ENCODE peak calls at places on chromosome 21, in nine cellular contexts. X is EH; I is IMR-90; G is astrocyte of the cerebellum; S is CD8-positive, alpha-beta T cell; E is kidney glomerular epithelial cell; Z is naive thymus-derived CD4-positive, alpha-beta T cell; K is GM10248; O is HEK293T. A is an unnamed sample.

GRCh38 chr21:18411565-18411964 is 8.0 kb upstream of the TMPRSS15 start:
- DNase-seq in K (no peak), Z (no peak), X (no peak), E (no peak), I (no peak), O (no peak), S (no peak), G (no peak), A (no peak)

GRCh38 chr21:37220433-37220980 is 46.6 kb downstream of the VPS26C start:
- DNase-seq in G (peak), O (no peak), Z (peak), E (peak), S (peak), X (peak), K (peak), I (peak), A (peak)

GRCh38 chr21:43369124-43369523 is 57.8 kb downstream of the SIK1 start:
- DNase-seq in I (peak), X (peak), G (no peak), Z (no peak), O (no peak), E (no peak), K (peak), S (no peak), A (peak)

GRCh38 chr21:38438476-38438893 is 59.8 kb downstream of the ERG start:
- DNase-seq in G (peak), K (no peak), Z (no peak), I (peak), E (peak), O (no peak), S (no peak), X (peak), A (peak)

GRCh38 chr21:18782721-18783120 is 379.1 kb upstream of the TMPRSS15 start:
- DNase-seq in X (no peak), O (no peak), G (no peak), S (no peak), K (no peak), E (no peak), Z (no peak), I (no peak), A (no peak)

GRCh38 chr21:36127250-36127904 is 7.5 kb upstream of the CBR3 start:
- DNase-seq in Z (no peak), G (no peak), O (no peak), E (no peak), I (no peak), K (no peak), X (no peak), S (no peak), A (no peak)

GRCh38 chr21:39186676-39187075 is 3.4 kb upstream of the PSMG1 start:
- DNase-seq in G (no peak), E (no peak), X (peak), O (no peak), Z (no peak), K (no peak), S (no peak), I (no peak), A (no peak)

GRCh38 chr21:36698160-36699025 is 522 bp upstream of the SIM2 start:
- DNase-seq in O (no peak), G (no peak), I (peak), Z (no peak), E (no peak), S (no peak), K (peak), X (no peak), A (no peak)

GRCh38 chr21:25557170-25557569 is 50.1 kb downstream of the MRPL39 start:
- DNase-seq in Z (no peak), I (peak), S (no peak), E (no peak), O (no peak), K (no peak), X (no peak), G (no peak), A (no peak)

GRCh38 chr21:26852422-26852821 is 7.2 kb upstream of the ADAMTS1 start:
- DNase-seq in O (no peak), X (no peak), Z (no peak), E (no peak), S (no peak), K (no peak), G (no peak), I (no peak), A (no peak)

GRCh38 chr21:34073749-34074282 is 438 bp downstream of the MRPS6 start:
- DNase-seq in X (peak), S (peak), Z (no peak), E (no peak), K (peak), I (no peak), O (peak), G (no peak), A (no peak)

GRCh38 chr21:32611471-32611997 is 643 bp downstream of the CFAP298 start:
- DNase-seq in E (no peak), K (peak), X (peak), O (peak), Z (no peak), I (peak), S (peak), G (no peak), A (peak)

GRCh38 chr21:41933259-41934079 is 20.3 kb downstream of the C2CD2 start:
- DNase-seq in I (peak), G (no peak), K (no peak), Z (no peak), E (no peak), X (peak), S (no peak), O (no peak), A (peak)

GRCh38 chr21:43287974-43288755 is 119.4 kb downstream of the CRYAA start:
- DNase-seq in G (no peak), X (no peak), E (no peak), Z (no peak), O (no peak), K (no peak), S (no peak), I (no peak), A (no peak)

GRCh38 chr21:42384999-42385398 is 10.9 kb downstream of the TMPRSS3 start:
- DNase-seq in E (no peak), S (no peak), G (no peak), I (no peak), Z (no peak), K (no peak), X (no peak), O (no peak), A (no peak)

GRCh38 chr21:19510653-19511052 is 1107.1 kb upstream of the TMPRSS15 start:
- DNase-seq in I (no peak), Z (no peak), O (no peak), X (no peak), G (no peak), S (no peak), E (no peak), K (no peak), A (peak)

GRCh38 chr21:41604583-41605041 is 96.7 kb upstream of the TMPRSS2 start:
- DNase-seq in S (no peak), I (peak), O (no peak), K (no peak), E (no peak), X (peak), G (no peak), Z (no peak), A (no peak)

GRCh38 chr21:38902608-38903445 is 97.1 kb downstream of the ETS2 start:
- DNase-seq in S (no peak), K (no peak), O (no peak), X (no peak), I (no peak), G (peak), Z (no peak), E (no peak), A (no peak)

GRCh38 chr21:40118527-40118926 is 251.3 kb downstream of the PCP4 start:
- DNase-seq in G (no peak), O (no peak), K (no peak), S (no peak), Z (no peak), E (no peak), X (peak), I (no peak), A (no peak)